ENCODE peak calls at places on chromosomes 6 and 20, in seven cellular contexts. Y is tibial nerve, K is transverse colon, O is uterus, M is stomach, X is heart left ventricle, N is breast epithelium. W is an unnamed sample.
A peak's percentile ranks its signal among the peaks of the same experiment; 100 is the strongest.

GRCh38 chr6:90530882-90531281 is 56.0 kb downstream of the MAP3K7 start:
- DNase-seq in Y (no peak), K (no peak), O (no peak), M (no peak), X (no peak), N (no peak), W (no peak)

GRCh38 chr20:14069796-14070195 is 74.5 kb downstream of the MACROD2 start:
- DNase-seq in Y (no peak), K (no peak), O (no peak), M (no peak), X (no peak), N (no peak), W (no peak)

GRCh38 chr6:3608159-3608558 is 143.4 kb downstream of the PXDC1 start:
- DNase-seq in Y (no peak), K (no peak), O (no peak), M (no peak), X (no peak), N (peak; percentile 25), W (no peak)

GRCh38 chr6:126134491-126134890 is 148.2 kb downstream of the TRMT11 start:
- DNase-seq in Y (no peak), K (no peak), O (no peak), M (no peak), X (no peak), N (no peak), W (no peak)

GRCh38 chr6:26056583-26057350 is 30.5 kb upstream of the HFE start:
- DNase-seq in Y (no peak), K (peak; percentile 24), O (no peak), M (no peak), X (peak; percentile 32), N (no peak), W (no peak)

GRCh38 chr6:14841901-14842421 is 403.9 kb upstream of the JARID2 start:
- DNase-seq in Y (no peak), K (no peak), O (peak; percentile 54), M (no peak), X (no peak), N (no peak), W (no peak)

GRCh38 chr20:54176610-54177009 is 2.8 kb upstream of the CYP24A1 start:
- DNase-seq in Y (no peak), K (no peak), O (no peak), M (no peak), X (no peak), N (no peak), W (no peak)

GRCh38 chr6:1624071-1624847 is 14.5 kb downstream of the FOXC1 start:
- DNase-seq in Y (no peak), K (no peak), O (no peak), M (peak; percentile 17), X (no peak), N (no peak), W (no peak)

GRCh38 chr20:22511943-22512910 is 72.1 kb downstream of the FOXA2 start:
- DNase-seq in Y (no peak), K (peak; percentile 64), O (no peak), M (peak; percentile 86), X (no peak), N (no peak), W (peak; percentile 75)

GRCh38 chr20:50594231-50594590 is 84.0 kb downstream of the PTPN1 start:
- DNase-seq in Y (no peak), K (no peak), O (no peak), M (no peak), X (no peak), N (no peak), W (no peak)

GRCh38 chr20:50591233-50591852 is 81.2 kb downstream of the PTPN1 start:
- DNase-seq in Y (no peak), K (no peak), O (no peak), M (no peak), X (no peak), N (no peak), W (no peak)

GRCh38 chr20:50593005-50593335 is 82.8 kb downstream of the PTPN1 start:
- DNase-seq in Y (no peak), K (no peak), O (no peak), M (no peak), X (no peak), N (no peak), W (no peak)

GRCh38 chr20:50590348-50590664 is 80.1 kb downstream of the PTPN1 start:
- DNase-seq in Y (no peak), K (no peak), O (no peak), M (no peak), X (no peak), N (no peak), W (no peak)

GRCh38 chr20:50592282-50593004 is 82.3 kb downstream of the PTPN1 start:
- DNase-seq in Y (no peak), K (no peak), O (peak; percentile 57), M (peak; percentile 89), X (peak; percentile 82), N (no peak), W (peak; percentile 81)
- TF ChIP-seq POLR2A in Y (no peak), K (no peak), O (no peak), M (no peak), X (no peak), N (no peak), W (no peak)

DNA sequence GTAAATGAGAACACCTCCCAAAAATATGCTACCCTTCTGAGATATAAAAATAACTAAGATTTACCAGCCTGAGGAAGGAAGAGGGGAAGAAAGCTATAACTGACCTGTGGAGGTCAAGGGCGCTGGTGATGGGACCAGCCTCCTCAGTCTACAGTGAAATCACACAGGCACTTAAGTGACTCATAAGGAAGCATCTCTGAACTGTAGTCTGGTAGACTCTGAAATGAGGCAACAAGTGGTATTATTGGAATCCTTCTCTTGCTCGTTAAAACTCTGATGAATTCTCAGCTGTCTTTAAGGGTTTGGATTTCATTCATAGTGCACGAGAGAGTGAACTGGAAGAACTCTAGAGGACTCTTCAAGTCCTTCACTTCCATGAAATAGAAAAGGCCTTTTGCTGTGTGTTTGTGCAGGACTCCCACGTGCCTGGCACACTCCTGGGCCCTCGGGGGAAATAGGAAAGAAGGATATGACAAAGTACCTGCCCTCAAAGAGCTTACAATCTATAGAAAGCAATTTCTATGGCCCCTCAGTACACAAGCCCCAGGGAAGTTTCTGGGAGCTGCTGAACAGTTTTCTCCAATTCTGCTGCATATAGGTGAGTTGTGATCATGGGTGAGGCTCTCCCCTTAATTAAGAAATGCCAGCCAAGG is 231.8 kb upstream of the RREB1 start:
- DNase-seq in Y (no peak), K (no peak), O (no peak), M (no peak), X (no peak), N (no peak), W (no peak)
- H3K4me1 ChIP-seq in Y (no peaks in the 10 kb centered on the region), K (peaks cover 7% of the 10 kb centered on the region), O (no peaks in the 10 kb centered on the region), M (no peaks in the 10 kb centered on the region), X (no peaks in the 10 kb centered on the region), N (no peaks in the 10 kb centered on the region), W (no peaks in the 10 kb centered on the region)

DNA sequence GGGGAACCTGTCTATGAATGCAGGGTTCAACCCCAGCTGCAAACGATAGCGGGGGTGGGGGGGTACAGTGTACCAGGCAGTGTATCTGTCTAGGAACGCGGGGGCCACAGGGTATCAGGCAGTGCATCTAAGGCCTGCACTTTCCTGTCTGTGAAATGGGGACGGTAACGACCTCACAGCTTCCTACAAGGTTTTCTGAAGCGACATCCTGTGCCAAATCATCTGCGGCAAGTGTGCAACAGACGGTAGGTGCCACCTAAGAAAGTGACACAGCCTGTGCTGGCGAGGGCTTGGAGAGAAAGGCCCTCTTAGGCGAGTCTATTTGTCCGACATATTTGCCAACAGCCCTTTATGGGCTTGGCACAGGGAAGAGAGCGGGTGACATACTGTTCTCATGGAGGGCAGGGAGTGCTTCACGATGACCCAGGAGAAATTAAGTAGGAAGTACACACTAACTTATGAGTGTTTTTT is 3.8 kb downstream of the DIDO1 start:
- DNase-seq in Y (no peak), K (no peak), O (no peak), M (no peak), X (no peak), N (no peak), W (no peak)
- H3K27ac ChIP-seq in Y (peak overlapping the region; percentile 100), K (peak overlapping the region; percentile 98), O (peak overlapping the region; percentile 96), M (peak overlapping the region; percentile 99), X (peak overlapping the region; percentile 96), N (peak overlapping the region; percentile 99), W (peak overlapping the region; percentile 97)

GRCh38 chr20:4016349-4017050 is 1.1 kb upstream of the RNF24 start:
- DNase-seq in Y (no peak), K (no peak), O (no peak), M (no peak), X (no peak), N (no peak), W (no peak)

GRCh38 chr20:4013041-4013440 is 2.3 kb downstream of the RNF24 start:
- DNase-seq in Y (no peak), K (no peak), O (no peak), M (no peak), X (no peak), N (no peak), W (no peak)

GRCh38 chr20:4011226-4011975 is 4.0 kb downstream of the RNF24 start:
- DNase-seq in Y (no peak), K (no peak), O (no peak), M (no peak), X (no peak), N (no peak), W (no peak)

GRCh38 chr20:4012631-4013030 is 2.7 kb downstream of the RNF24 start:
- DNase-seq in Y (no peak), K (no peak), O (no peak), M (no peak), X (no peak), N (no peak), W (no peak)

GRCh38 chr20:4014031-4014474 is 1.3 kb downstream of the RNF24 start:
- DNase-seq in Y (no peak), K (peak; percentile 68), O (peak; percentile 28), M (peak; percentile 68), X (no peak), N (no peak), W (no peak)
- TF ChIP-seq POLR2A in Y (no peak), K (no peak), O (peak; percentile 14), M (no peak), X (no peak), N (no peak), W (no peak)

GRCh38 chr6:8707956-8708772 is 272.8 kb upstream of the SLC35B3 start:
- DNase-seq in Y (no peak), K (peak; percentile 34), O (no peak), M (peak; percentile 49), X (no peak), N (peak; percentile 52), W (peak; percentile 62)

GRCh38 chr6:8710668-8711431 is 275.5 kb upstream of the SLC35B3 start:
- DNase-seq in Y (no peak), K (no peak), O (no peak), M (no peak), X (no peak), N (no peak), W (no peak)

GRCh38 chr6:8703059-8703458 is 267.7 kb upstream of the SLC35B3 start:
- DNase-seq in Y (no peak), K (no peak), O (no peak), M (no peak), X (no peak), N (no peak), W (no peak)

GRCh38 chr6:8705435-8706020 is 270.2 kb upstream of the SLC35B3 start:
- DNase-seq in Y (no peak), K (no peak), O (no peak), M (no peak), X (no peak), N (no peak), W (no peak)

DNA sequence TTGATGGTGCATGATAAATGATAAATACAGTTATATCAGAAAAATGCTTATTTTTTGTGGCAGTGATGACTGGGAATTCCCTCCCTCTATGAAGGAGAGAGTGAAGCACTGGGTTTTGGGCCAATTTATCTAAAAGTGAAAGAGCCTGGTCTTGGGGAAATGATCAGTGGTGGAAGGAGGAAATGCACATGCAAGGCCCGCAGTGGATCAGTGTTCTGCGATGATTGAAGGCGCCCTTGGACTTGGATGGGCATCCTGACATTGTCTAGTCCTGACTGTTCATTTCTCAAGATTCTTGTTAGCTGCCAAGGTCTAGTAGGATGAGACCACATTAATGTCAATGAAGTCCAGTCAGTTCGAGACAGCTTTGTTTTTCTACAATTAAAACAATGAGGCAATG is 272.0 kb upstream of the SLC35B3 start:
- DNase-seq in Y (no peak), K (no peak), O (no peak), M (no peak), X (no peak), N (no peak), W (no peak)
- H3K4me1 ChIP-seq in Y (no peaks in the 10 kb centered on the region), K (no peaks in the 10 kb centered on the region), O (no peaks in the 10 kb centered on the region), M (no peaks in the 10 kb centered on the region), X (no peaks in the 10 kb centered on the region), N (no peaks in the 10 kb centered on the region), W (no peaks in the 10 kb centered on the region)